ENCODE peak calls at places on chromosomes 7 and 10, in five cellular contexts. One of them, this sample, is unnamed.

GRCh38 chr10:128178319-128178937 is 52.2 kb upstream of the MKI67 start:
- DNase-seq in ELR: peak; percentile 25
- DNase-seq in foreskin keratinocyte: peak; percentile 5
- DNase-seq in T-helper 1 cell: peak; percentile 17
- DNase-seq in Caki2: no peak
- DNase-seq in this sample: peak; percentile 70

GRCh38 chr7:85583225-85583672 is 396.4 kb upstream of the SEMA3D start:
- DNase-seq in ELR: no peak
- DNase-seq in foreskin keratinocyte: no peak
- DNase-seq in T-helper 1 cell: no peak
- DNase-seq in Caki2: no peak
- DNase-seq in this sample: no peak

GRCh38 chr7:20236043-20236442 is 18.9 kb upstream of the MACC1 start:
- DNase-seq in ELR: no peak
- DNase-seq in foreskin keratinocyte: no peak
- DNase-seq in T-helper 1 cell: no peak
- DNase-seq in Caki2: no peak
- DNase-seq in this sample: no peak

GRCh38 chr7:92478095-92478494 is 349 bp upstream of the ERVW-1 start:
- DNase-seq in ELR: no peak
- DNase-seq in foreskin keratinocyte: no peak
- DNase-seq in T-helper 1 cell: no peak
- DNase-seq in Caki2: no peak
- DNase-seq in this sample: no peak

GRCh38 chr7:44045226-44046014 is 918 bp downstream of the DBNL start:
- DNase-seq in ELR: no peak
- DNase-seq in foreskin keratinocyte: no peak
- DNase-seq in T-helper 1 cell: no peak
- DNase-seq in Caki2: no peak
- DNase-seq in this sample: peak; percentile 47

GRCh38 chr7:127153315-127153714 is 99.4 kb downstream of the GRM8 start:
- DNase-seq in ELR: no peak
- DNase-seq in foreskin keratinocyte: no peak
- DNase-seq in T-helper 1 cell: no peak
- DNase-seq in Caki2: no peak
- DNase-seq in this sample: no peak

GRCh38 chr10:132306951-132307751 is 599 bp downstream of the STK32C start:
- DNase-seq in ELR: no peak
- DNase-seq in foreskin keratinocyte: no peak
- DNase-seq in T-helper 1 cell: peak; percentile 27
- DNase-seq in Caki2: no peak
- DNase-seq in this sample: peak; percentile 53

GRCh38 chr10:111551001-111551400 is 474.2 kb downstream of the ADRA2A start:
- DNase-seq in ELR: no peak
- DNase-seq in foreskin keratinocyte: no peak
- DNase-seq in T-helper 1 cell: no peak
- DNase-seq in Caki2: no peak
- DNase-seq in this sample: no peak

GRCh38 chr7:22194633-22195273 is 162.2 kb downstream of the RAPGEF5 start:
- DNase-seq in ELR: no peak
- DNase-seq in foreskin keratinocyte: no peak
- DNase-seq in T-helper 1 cell: no peak
- DNase-seq in Caki2: no peak
- DNase-seq in this sample: no peak